ENCODE peak calls at places on chromosomes 13 and 19, in five cellular contexts. One of them, this sample, is unnamed.

GRCh38 chr13:28624707-28625432 is 34.1 kb upstream of the POMP start:
- DNase-seq in epithelial cell of esophagus: no peak
- DNase-seq in left ventricle myocardium inferior: no peak
- DNase-seq in body of pancreas: no peak
- DNase-seq in GM23338: peak
- DNase-seq in this sample: no peak

GRCh38 chr19:35431147-35431807 is 16.8 kb upstream of the FFAR2 start:
- DNase-seq in epithelial cell of esophagus: no peak
- DNase-seq in left ventricle myocardium inferior: no peak
- DNase-seq in body of pancreas: no peak
- DNase-seq in GM23338: no peak
- DNase-seq in this sample: no peak

GRCh38 chr13:97279913-97280312 is 57.8 kb downstream of the MBNL2 start:
- DNase-seq in epithelial cell of esophagus: no peak
- DNase-seq in left ventricle myocardium inferior: no peak
- DNase-seq in body of pancreas: no peak
- DNase-seq in GM23338: no peak
- DNase-seq in this sample: no peak

GRCh38 chr19:36939153-36939552 is 23.0 kb downstream of the ZNF568 start:
- DNase-seq in epithelial cell of esophagus: no peak
- DNase-seq in left ventricle myocardium inferior: no peak
- DNase-seq in body of pancreas: no peak
- DNase-seq in GM23338: peak
- DNase-seq in this sample: no peak

GRCh38 chr19:55209430-55210119 is at the start of gene PTPRH:
- DNase-seq in epithelial cell of esophagus: no peak
- DNase-seq in left ventricle myocardium inferior: no peak
- DNase-seq in body of pancreas: peak
- DNase-seq in GM23338: no peak
- DNase-seq in this sample: peak

GRCh38 chr19:43425567-43426392 is 11.1 kb downstream of the TEX101 start:
- DNase-seq in epithelial cell of esophagus: peak
- DNase-seq in left ventricle myocardium inferior: no peak
- DNase-seq in body of pancreas: peak
- DNase-seq in GM23338: peak
- DNase-seq in this sample: peak

GRCh38 chr19:44878119-44878865 is 12.8 kb upstream of the TOMM40 start:
- DNase-seq in epithelial cell of esophagus: no peak
- DNase-seq in left ventricle myocardium inferior: no peak
- DNase-seq in body of pancreas: no peak
- DNase-seq in GM23338: no peak
- DNase-seq in this sample: no peak

GRCh38 chr13:24008679-24009078 is 111.4 kb upstream of the C1QTNF9B start:
- DNase-seq in epithelial cell of esophagus: no peak
- DNase-seq in left ventricle myocardium inferior: no peak
- DNase-seq in body of pancreas: no peak
- DNase-seq in GM23338: no peak
- DNase-seq in this sample: no peak

GRCh38 chr19:37362733-37363132 is 8.2 kb upstream of the ZNF527 start:
- DNase-seq in epithelial cell of esophagus: peak
- DNase-seq in left ventricle myocardium inferior: no peak
- DNase-seq in body of pancreas: no peak
- DNase-seq in GM23338: peak
- DNase-seq in this sample: no peak

GRCh38 chr13:50617134-50617721 is 226.3 kb downstream of the DLEU7 start:
- DNase-seq in epithelial cell of esophagus: no peak
- DNase-seq in left ventricle myocardium inferior: no peak
- DNase-seq in body of pancreas: no peak
- DNase-seq in GM23338: no peak
- DNase-seq in this sample: no peak

GRCh38 chr13:99382428-99383133 is 75.4 kb upstream of the GPR183 start:
- DNase-seq in epithelial cell of esophagus: peak
- DNase-seq in left ventricle myocardium inferior: no peak
- DNase-seq in body of pancreas: no peak
- DNase-seq in GM23338: no peak
- DNase-seq in this sample: no peak

GRCh38 chr19:52542984-52543664 is 15.7 kb downstream of the ZNF808 start:
- DNase-seq in epithelial cell of esophagus: no peak
- DNase-seq in left ventricle myocardium inferior: no peak
- DNase-seq in body of pancreas: no peak
- DNase-seq in GM23338: no peak
- DNase-seq in this sample: no peak

GRCh38 chr19:27805848-27806247 is 1407.1 kb downstream of the UQCRFS1 start:
- DNase-seq in epithelial cell of esophagus: no peak
- DNase-seq in left ventricle myocardium inferior: no peak
- DNase-seq in body of pancreas: no peak
- DNase-seq in GM23338: peak
- DNase-seq in this sample: no peak

GRCh38 chr19:5877869-5878268 is 7.5 kb upstream of the FUT5 start:
- DNase-seq in epithelial cell of esophagus: no peak
- DNase-seq in left ventricle myocardium inferior: no peak
- DNase-seq in body of pancreas: no peak
- DNase-seq in GM23338: no peak
- DNase-seq in this sample: no peak

GRCh38 chr19:8525401-8525684 is 11.4 kb upstream of the ZNF414 start:
- DNase-seq in epithelial cell of esophagus: no peak
- DNase-seq in left ventricle myocardium inferior: no peak
- DNase-seq in body of pancreas: no peak
- DNase-seq in GM23338: no peak
- DNase-seq in this sample: no peak

GRCh38 chr19:20102097-20102496 is 24.3 kb downstream of the ZNF90 start:
- DNase-seq in epithelial cell of esophagus: peak
- DNase-seq in left ventricle myocardium inferior: no peak
- DNase-seq in body of pancreas: no peak
- DNase-seq in GM23338: no peak
- DNase-seq in this sample: no peak

GRCh38 chr19:33375760-33376159 is 2.3 kb downstream of the CEBPG start:
- DNase-seq in epithelial cell of esophagus: peak
- DNase-seq in left ventricle myocardium inferior: no peak
- DNase-seq in body of pancreas: no peak
- DNase-seq in GM23338: no peak
- DNase-seq in this sample: no peak

GRCh38 chr13:79802389-79803140 is 321.6 kb downstream of the NDFIP2 start:
- DNase-seq in epithelial cell of esophagus: no peak
- DNase-seq in left ventricle myocardium inferior: no peak
- DNase-seq in body of pancreas: no peak
- DNase-seq in GM23338: no peak
- DNase-seq in this sample: no peak

GRCh38 chr19:58382997-58383603 is 2.3 kb upstream of the ZNF837 start:
- DNase-seq in epithelial cell of esophagus: no peak
- DNase-seq in left ventricle myocardium inferior: no peak
- DNase-seq in body of pancreas: no peak
- DNase-seq in GM23338: no peak
- DNase-seq in this sample: no peak

GRCh38 chr13:99085846-99086148 is 107.9 kb upstream of the DOCK9 start:
- DNase-seq in epithelial cell of esophagus: no peak
- DNase-seq in left ventricle myocardium inferior: no peak
- DNase-seq in body of pancreas: no peak
- DNase-seq in GM23338: no peak
- DNase-seq in this sample: no peak

GRCh38 chr19:35868172-35868822 is at the start of gene APLP1:
- DNase-seq in epithelial cell of esophagus: peak
- DNase-seq in left ventricle myocardium inferior: peak
- DNase-seq in body of pancreas: peak
- DNase-seq in GM23338: peak
- DNase-seq in this sample: peak

GRCh38 chr19:33066543-33066942 is 1.9 kb upstream of the RHPN2 start:
- DNase-seq in epithelial cell of esophagus: no peak
- DNase-seq in left ventricle myocardium inferior: no peak
- DNase-seq in body of pancreas: no peak
- DNase-seq in GM23338: no peak
- DNase-seq in this sample: no peak

GRCh38 chr13:83162493-83162892 is 719.8 kb downstream of the SLITRK1 start:
- DNase-seq in epithelial cell of esophagus: no peak
- DNase-seq in left ventricle myocardium inferior: no peak
- DNase-seq in body of pancreas: no peak
- DNase-seq in GM23338: peak
- DNase-seq in this sample: no peak

GRCh38 chr13:101258071-101258470 is 158.2 kb downstream of the NALCN start:
- DNase-seq in epithelial cell of esophagus: peak
- DNase-seq in left ventricle myocardium inferior: no peak
- DNase-seq in body of pancreas: no peak
- DNase-seq in GM23338: peak
- DNase-seq in this sample: peak

GRCh38 chr19:18053571-18054219 is 33.0 kb downstream of the IL12RB1 start:
- DNase-seq in epithelial cell of esophagus: peak
- DNase-seq in left ventricle myocardium inferior: no peak
- DNase-seq in body of pancreas: no peak
- DNase-seq in GM23338: no peak
- DNase-seq in this sample: no peak

GRCh38 chr13:58097831-58098230 is 466.3 kb downstream of the PCDH17 start:
- DNase-seq in epithelial cell of esophagus: no peak
- DNase-seq in left ventricle myocardium inferior: no peak
- DNase-seq in body of pancreas: no peak
- DNase-seq in GM23338: no peak
- DNase-seq in this sample: no peak

GRCh38 chr19:45973564-45974338 is at the start of gene NOVA2:
- DNase-seq in epithelial cell of esophagus: peak
- DNase-seq in left ventricle myocardium inferior: peak
- DNase-seq in body of pancreas: peak
- DNase-seq in GM23338: peak
- DNase-seq in this sample: peak

GRCh38 chr13:106426909-106427308 is 108.6 kb downstream of the EFNB2 start:
- DNase-seq in epithelial cell of esophagus: no peak
- DNase-seq in left ventricle myocardium inferior: no peak
- DNase-seq in body of pancreas: no peak
- DNase-seq in GM23338: no peak
- DNase-seq in this sample: no peak

GRCh38 chr13:42992585-42993122 is 613 bp upstream of the EPSTI1 start:
- DNase-seq in epithelial cell of esophagus: no peak
- DNase-seq in left ventricle myocardium inferior: no peak
- DNase-seq in body of pancreas: no peak
- DNase-seq in GM23338: no peak
- DNase-seq in this sample: no peak

GRCh38 chr19:50870417-50871089 is 2.7 kb upstream of the KLK2 start:
- DNase-seq in epithelial cell of esophagus: no peak
- DNase-seq in left ventricle myocardium inferior: no peak
- DNase-seq in body of pancreas: peak
- DNase-seq in GM23338: peak
- DNase-seq in this sample: no peak
- TF ChIP-seq CTCF in epithelial cell of esophagus: no peak
- TF ChIP-seq CTCF in left ventricle myocardium inferior: no peak
- TF ChIP-seq CTCF in body of pancreas: peak
- TF ChIP-seq CTCF in GM23338: peak
- TF ChIP-seq CTCF in this sample: no peak

GRCh38 chr19:23286477-23286876 is 36.3 kb upstream of the ZNF724 start:
- DNase-seq in epithelial cell of esophagus: no peak
- DNase-seq in left ventricle myocardium inferior: no peak
- DNase-seq in body of pancreas: no peak
- DNase-seq in GM23338: peak
- DNase-seq in this sample: no peak
- TF ChIP-seq CTCF in epithelial cell of esophagus: peak
- TF ChIP-seq CTCF in left ventricle myocardium inferior: peak
- TF ChIP-seq CTCF in body of pancreas: peak
- TF ChIP-seq CTCF in GM23338: peak
- TF ChIP-seq CTCF in this sample: no peak

GRCh38 chr19:50334741-50335421 is 5.7 kb upstream of the KCNC3 start:
- DNase-seq in epithelial cell of esophagus: no peak
- DNase-seq in left ventricle myocardium inferior: no peak
- DNase-seq in body of pancreas: no peak
- DNase-seq in GM23338: no peak
- DNase-seq in this sample: no peak

GRCh38 chr19:50333737-50334617 is 4.8 kb upstream of the KCNC3 start:
- DNase-seq in epithelial cell of esophagus: peak
- DNase-seq in left ventricle myocardium inferior: peak
- DNase-seq in body of pancreas: no peak
- DNase-seq in GM23338: peak
- DNase-seq in this sample: peak

GRCh38 chr19:50332014-50332263 is 2.8 kb upstream of the KCNC3 start:
- DNase-seq in epithelial cell of esophagus: no peak
- DNase-seq in left ventricle myocardium inferior: no peak
- DNase-seq in body of pancreas: no peak
- DNase-seq in GM23338: no peak
- DNase-seq in this sample: no peak

GRCh38 chr19:50332264-50333038 is 3.3 kb upstream of the KCNC3 start:
- DNase-seq in epithelial cell of esophagus: no peak
- DNase-seq in left ventricle myocardium inferior: no peak
- DNase-seq in body of pancreas: no peak
- DNase-seq in GM23338: peak
- DNase-seq in this sample: peak

GRCh38 chr19:50333235-50333736 is 4.1 kb upstream of the KCNC3 start:
- DNase-seq in epithelial cell of esophagus: peak
- DNase-seq in left ventricle myocardium inferior: peak
- DNase-seq in body of pancreas: peak
- DNase-seq in GM23338: peak
- DNase-seq in this sample: peak
- TF ChIP-seq CTCF in epithelial cell of esophagus: peak
- TF ChIP-seq CTCF in left ventricle myocardium inferior: peak
- TF ChIP-seq CTCF in body of pancreas: peak
- TF ChIP-seq CTCF in GM23338: no peak
- TF ChIP-seq CTCF in this sample: no peak

GRCh38 chr13:72782717-72783116 is 784 bp downstream of the PIBF1 start:
- DNase-seq in epithelial cell of esophagus: peak
- DNase-seq in left ventricle myocardium inferior: no peak
- DNase-seq in body of pancreas: no peak
- DNase-seq in GM23338: no peak
- DNase-seq in this sample: no peak

DNA sequence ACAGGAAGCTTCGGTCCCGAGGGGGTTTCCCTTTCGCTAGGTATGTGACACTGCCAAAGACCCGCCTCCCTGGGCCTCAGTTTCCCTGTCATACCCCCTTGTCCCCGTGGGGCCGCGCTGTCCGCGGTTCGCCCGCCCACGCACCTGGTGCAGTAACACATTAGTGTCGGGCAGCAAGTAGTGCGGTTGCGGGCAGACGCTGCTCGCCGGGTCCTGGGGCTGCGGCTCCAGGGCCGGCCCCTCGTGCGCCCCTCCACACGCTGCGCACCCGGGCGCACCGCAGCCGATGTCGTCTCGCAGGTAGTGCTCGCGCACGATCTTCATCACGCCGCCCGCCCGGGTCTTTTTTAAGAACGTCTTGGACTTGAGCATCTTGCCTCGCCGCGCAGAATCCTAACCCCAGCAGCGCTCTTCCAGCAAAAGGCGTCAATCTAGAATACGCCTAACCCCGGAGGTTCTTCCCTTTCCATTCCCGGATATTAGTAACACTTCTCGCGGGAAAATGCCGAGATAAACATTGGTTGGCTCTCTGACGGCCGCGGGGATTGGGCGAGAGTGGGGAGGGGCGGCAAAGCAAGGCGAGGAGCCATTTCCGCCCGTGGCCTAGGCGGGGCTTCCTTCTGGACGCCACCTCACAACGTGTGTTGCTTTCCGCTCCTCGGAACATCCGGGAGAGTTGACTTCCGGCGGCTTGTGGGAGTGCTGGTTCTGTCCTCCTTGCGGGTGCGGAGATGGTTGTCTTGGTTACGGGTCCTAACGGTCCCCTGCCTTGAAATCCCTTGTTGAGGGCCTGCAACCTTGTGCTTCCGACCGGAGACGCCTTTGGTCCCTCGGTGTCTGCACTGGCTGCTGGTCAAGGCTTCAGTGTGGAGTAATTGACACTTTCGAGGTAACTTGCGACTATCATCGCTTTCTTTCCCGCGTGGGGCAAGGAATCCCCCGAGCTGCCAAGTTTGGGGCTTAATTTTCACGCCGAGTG is at the start of the genes DIS3 and PIBF1:
- DNase-seq in epithelial cell of esophagus: peak
- DNase-seq in left ventricle myocardium inferior: peak
- DNase-seq in body of pancreas: peak
- DNase-seq in GM23338: peak
- DNase-seq in this sample: peak
- TF ChIP-seq CTCF in epithelial cell of esophagus: peak
- TF ChIP-seq CTCF in left ventricle myocardium inferior: peak
- TF ChIP-seq CTCF in body of pancreas: peak
- TF ChIP-seq CTCF in GM23338: no peak
- TF ChIP-seq CTCF in this sample: no peak

GRCh38 chr19:3547767-3548282 is 8.9 kb downstream of the TEKTIP1 start:
- DNase-seq in epithelial cell of esophagus: no peak
- DNase-seq in left ventricle myocardium inferior: no peak
- DNase-seq in body of pancreas: no peak
- DNase-seq in GM23338: no peak
- DNase-seq in this sample: no peak
- TF ChIP-seq CTCF in epithelial cell of esophagus: no peak
- TF ChIP-seq CTCF in left ventricle myocardium inferior: no peak
- TF ChIP-seq CTCF in body of pancreas: no peak
- TF ChIP-seq CTCF in GM23338: no peak
- TF ChIP-seq CTCF in this sample: no peak